ENCODE peak calls at places on chromosomes 3 and 15, in ten cellular contexts. H is astrocyte of the cerebellum; O is hepatocyte; J is suprapubic skin; A is sigmoid colon; W is A673; X is GM12865; L is psoas muscle; Q is astrocyte of the spinal cord; D is CD8-positive, alpha-beta T cell. R is an unnamed sample.
A peak's percentile ranks its signal among the peaks of the same experiment; 100 is the strongest.

GRCh38 chr15:84781505-84781904 is 33.1 kb downstream of the ZNF592 start:
- DNase-seq in J (no peak), H (no peak), A (no peak), W (no peak), D (no peak), Q (no peak), X (no peak), O (peak; percentile 40), L (no peak), R (no peak)

GRCh38 chr3:135199137-135199536 is 404.1 kb downstream of the EPHB1 start:
- DNase-seq in X (peak; percentile 5), D (no peak), H (no peak), W (no peak), O (no peak), Q (no peak), J (no peak), A (no peak), L (no peak), R (no peak)

GRCh38 chr3:182331356-182331755 is 461.9 kb upstream of the ATP11B start:
- DNase-seq in J (no peak), W (peak; percentile 55), L (no peak), Q (no peak), D (no peak), X (no peak), H (no peak), O (no peak), A (no peak), R (no peak)

GRCh38 chr3:184485256-184485655 is 76.3 kb upstream of the EPHB3 start:
- DNase-seq in A (no peak), O (no peak), D (no peak), H (no peak), Q (no peak), X (no peak), J (no peak), W (no peak), L (no peak), R (no peak)

GRCh38 chr3:101574388-101575156 is 592 bp downstream of the PCNP start:
- DNase-seq in Q (peak; percentile 59), W (peak; percentile 53), H (peak; percentile 34), J (peak; percentile 80), X (peak; percentile 71), D (peak; percentile 56), L (peak; percentile 61), O (no peak), A (peak; percentile 84), R (no peak)

GRCh38 chr3:192077795-192078497 is 617.0 kb downstream of the PYDC2 start:
- DNase-seq in O (no peak), W (no peak), A (no peak), L (no peak), D (no peak), J (no peak), H (no peak), X (no peak), Q (no peak), R (no peak)

GRCh38 chr15:66253643-66254363 is at the start of gene MEGF11:
- DNase-seq in D (no peak), Q (peak; percentile 30), L (peak; percentile 23), H (no peak), X (no peak), A (no peak), J (no peak), W (peak; percentile 39), O (peak; percentile 44), R (no peak)

GRCh38 chr3:4421121-4421520 is 45.9 kb downstream of the SUMF1 start:
- DNase-seq in D (no peak), L (no peak), Q (peak; percentile 60), X (peak; percentile 48), J (no peak), O (no peak), W (no peak), H (no peak), A (no peak), R (no peak)

GRCh38 chr15:47288794-47289193 is 428.5 kb upstream of the SEMA6D start:
- DNase-seq in Q (no peak), J (no peak), L (no peak), H (no peak), X (no peak), D (no peak), W (peak; percentile 94), O (no peak), A (no peak), R (no peak)

GRCh38 chr3:126438186-126438585 is 37.5 kb downstream of the ZXDC start:
- DNase-seq in D (no peak), H (no peak), A (peak; percentile 35), J (no peak), W (no peak), X (no peak), O (no peak), Q (no peak), L (no peak), R (no peak)

GRCh38 chr15:88878720-88879184 is 16.6 kb downstream of the HAPLN3 start:
- DNase-seq in D (peak; percentile 32), A (no peak), H (no peak), X (peak; percentile 57), Q (peak; percentile 30), J (no peak), L (no peak), W (peak; percentile 61), O (peak; percentile 69), R (no peak)

GRCh38 chr3:190514163-190515153 is 573 bp downstream of the IL1RAP start:
- DNase-seq in X (peak; percentile 27), L (peak; percentile 38), O (peak; percentile 62), H (peak; percentile 35), A (peak; percentile 71), W (peak; percentile 70), Q (peak; percentile 61), D (peak; percentile 20), J (peak; percentile 79), R (no peak)

GRCh38 chr3:115819785-115820384 is 196.6 kb downstream of the GAP43 start:
- DNase-seq in L (peak; percentile 38), O (peak; percentile 90), X (peak; percentile 82), D (peak; percentile 56), W (peak; percentile 93), A (peak; percentile 73), H (peak; percentile 90), Q (peak; percentile 87), J (no peak), R (peak; percentile 55)

GRCh38 chr3:165796701-165797100 is 40.5 kb downstream of the BCHE start:
- DNase-seq in X (no peak), Q (no peak), D (no peak), O (no peak), J (no peak), W (peak; percentile 45), A (no peak), H (no peak), L (no peak), R (no peak)

GRCh38 chr15:74055804-74056203 is 26.5 kb downstream of the GOLGA6A start:
- DNase-seq in L (no peak), D (no peak), W (no peak), Q (no peak), H (no peak), O (no peak), A (no peak), J (peak; percentile 18), X (no peak), R (no peak)

GRCh38 chr15:69526086-69526485 is 73.5 kb downstream of the RPLP1 start:
- DNase-seq in H (no peak), J (peak; percentile 65), O (no peak), X (no peak), D (no peak), W (no peak), A (no peak), Q (peak; percentile 47), L (peak; percentile 39), R (no peak)

GRCh38 chr15:52289629-52290081 is 5.9 kb downstream of the MYO5C start:
- DNase-seq in D (no peak), X (no peak), O (no peak), L (no peak), J (no peak), W (no peak), H (no peak), A (no peak), Q (peak; percentile 37), R (no peak)
- H3K4me3 ChIP-seq in D (no peak overlapping the region), X (no peak overlapping the region), O (no peak overlapping the region), L (no peak overlapping the region), J (no peak overlapping the region), W (no peak overlapping the region), H (no peak overlapping the region), A (no peak overlapping the region), Q (no peak overlapping the region), R (no peak overlapping the region)

GRCh38 chr3:49283997-49284396 is 7.0 kb upstream of the C3orf62 start:
- DNase-seq in W (no peak), X (no peak), L (no peak), A (no peak), O (no peak), Q (no peak), H (no peak), J (no peak), D (no peak), R (no peak)

GRCh38 chr3:49276475-49277356 is at the start of gene C3orf62:
- DNase-seq in D (peak; percentile 69), O (peak; percentile 66), H (peak; percentile 45), L (peak; percentile 92), A (peak; percentile 96), X (peak; percentile 85), W (peak; percentile 74), Q (peak; percentile 84), J (peak; percentile 95), R (peak; percentile 39)

GRCh38 chr3:49278548-49278947 is 1.5 kb upstream of the C3orf62 start:
- DNase-seq in Q (no peak), L (no peak), H (no peak), A (no peak), D (no peak), J (no peak), X (no peak), W (no peak), O (no peak), R (no peak)

GRCh38 chr3:49277357-49277723 is 308 bp upstream of the C3orf62 start:
- DNase-seq in A (no peak), W (no peak), O (no peak), X (no peak), L (no peak), H (no peak), D (peak; percentile 5), Q (no peak), J (no peak), R (no peak)

GRCh38 chr3:49279376-49279775 is 2.3 kb upstream of the C3orf62 start:
- DNase-seq in O (no peak), J (no peak), L (no peak), X (no peak), H (no peak), W (no peak), A (no peak), Q (no peak), D (no peak), R (no peak)
- TF ChIP-seq CTCF in O (no peak), J (no peak), L (no peak), X (no peak), H (no peak), W (no peak), A (no peak), Q (no peak), D (no peak), R (no peak)

GRCh38 chr3:46488735-46489361 is 8.9 kb upstream of the RTP3 start:
- DNase-seq in L (peak; percentile 90), O (peak; percentile 97), X (peak; percentile 95), Q (peak; percentile 86), J (peak; percentile 95), H (peak; percentile 70), W (peak; percentile 85), A (peak; percentile 90), D (peak; percentile 95), R (peak; percentile 85)
- H3K4me3 ChIP-seq in L (no peak overlapping the region), O (no peak overlapping the region), X (no peak overlapping the region), Q (no peak overlapping the region), J (no peak overlapping the region), H (no peak overlapping the region), W (no peak overlapping the region), A (no peak overlapping the region), D (peak overlapping the region; percentile 19), R (no peak overlapping the region)

GRCh38 chr3:139772539-139773500 is 95.0 kb upstream of the NMNAT3 start:
- DNase-seq in D (no peak), H (peak; percentile 81), X (no peak), A (no peak), W (no peak), J (no peak), L (no peak), Q (peak; percentile 93), O (no peak), R (no peak)
- TF ChIP-seq CTCF in D (no peak), H (peak; percentile 26), X (no peak), A (no peak), W (no peak), J (no peak), L (no peak), Q (peak; percentile 28), O (no peak), R (no peak)